ENCODE peak calls at places on chromosomes 6 and 20, in four cellular contexts. M is WTC11, G is K562, S is HepG2. P is an unnamed sample.
A peak's percentile ranks its signal among the peaks of the same experiment; 100 is the strongest.

GRCh38 chr6:163427498-163428254 is 13.2 kb downstream of the QKI start:
- DNase-seq in S (peak; percentile 61), G (peak; percentile 59), M (no peak), P (no peak)

GRCh38 chr20:18377896-18378481 is 88.8 kb downstream of the DZANK1 start:
- DNase-seq in G (no peak), M (no peak), S (no peak), P (no peak)

GRCh38 chr20:5526516-5526915 is 209.8 kb upstream of the PROKR2 start:
- DNase-seq in G (no peak), M (no peak), S (no peak), P (no peak)

GRCh38 chr20:58717278-58718091 is 24.9 kb downstream of the NPEPL1 start:
- DNase-seq in M (peak; percentile 10), G (peak; percentile 14), S (no peak), P (no peak)

GRCh38 chr20:24039196-24039595 is 50.6 kb upstream of the GGTLC1 start:
- DNase-seq in S (no peak), G (no peak), M (no peak), P (no peak)

GRCh38 chr6:107789361-107789760 is 34.8 kb downstream of the SCML4 start:
- DNase-seq in S (no peak), G (no peak), M (no peak), P (no peak)

GRCh38 chr6:45421700-45422540 is 44.2 kb upstream of the SUPT3H start:
- DNase-seq in G (peak; percentile 62), S (peak; percentile 16), M (peak; percentile 45), P (no peak)

GRCh38 chr6:168102093-168102985 is 23.3 kb upstream of the FRMD1 start:
- DNase-seq in G (no peak), S (no peak), M (no peak), P (no peak)

GRCh38 chr6:19382676-19383075 is 454.5 kb upstream of the ID4 start:
- DNase-seq in S (no peak), M (no peak), G (no peak), P (no peak)

GRCh38 chr6:111428803-111429202 is 54.2 kb downstream of the REV3L start:
- DNase-seq in G (no peak), S (no peak), M (no peak), P (no peak)

GRCh38 chr6:27247133-27247836 is at the start of gene PRSS16:
- DNase-seq in G (peak; percentile 84), S (no peak), M (no peak), P (no peak)

GRCh38 chr6:25122001-25122400 is 157.2 kb upstream of the CARMIL1 start:
- DNase-seq in G (no peak), M (no peak), S (no peak), P (no peak)

GRCh38 chr6:152462716-152463115 is 174.4 kb downstream of the SYNE1 start:
- DNase-seq in M (no peak), S (no peak), G (no peak), P (no peak)

GRCh38 chr20:52379723-52380336 is 188.3 kb upstream of the ZFP64 start:
- DNase-seq in S (peak; percentile 15), M (peak; percentile 57), G (peak; percentile 27), P (no peak)

GRCh38 chr20:38724603-38725457 is 544 bp downstream of the SLC32A1 start:
- DNase-seq in M (peak; percentile 77), S (no peak), G (no peak), P (no peak)

GRCh38 chr6:159107451-159108260 is 61.5 kb upstream of the FNDC1 start:
- DNase-seq in S (no peak), M (no peak), G (no peak), P (no peak)

GRCh38 chr6:24004062-24004461 is 122.0 kb upstream of the NRSN1 start:
- DNase-seq in G (no peak), S (no peak), M (no peak), P (no peak)
- TF ChIP-seq SP1 in G (no peak), S (no peak), M (no peak), P (no peak)

GRCh38 chr20:45933231-45934045 is 1.0 kb upstream of the PCIF1 start:
- DNase-seq in G (peak; percentile 87), S (peak; percentile 95), M (peak; percentile 86), P (peak; percentile 38)

GRCh38 chr20:45937765-45938164 is 3.3 kb downstream of the PCIF1 start:
- DNase-seq in G (no peak), M (no peak), S (no peak), P (no peak)

GRCh38 chr20:45934587-45935415 is at the start of gene PCIF1:
- DNase-seq in S (peak; percentile 98), G (peak; percentile 99), M (peak; percentile 98), P (peak; percentile 93)

GRCh38 chr20:45935416-45936046 is 1.0 kb downstream of the PCIF1 start:
- DNase-seq in S (no peak), M (no peak), G (no peak), P (no peak)

DNA sequence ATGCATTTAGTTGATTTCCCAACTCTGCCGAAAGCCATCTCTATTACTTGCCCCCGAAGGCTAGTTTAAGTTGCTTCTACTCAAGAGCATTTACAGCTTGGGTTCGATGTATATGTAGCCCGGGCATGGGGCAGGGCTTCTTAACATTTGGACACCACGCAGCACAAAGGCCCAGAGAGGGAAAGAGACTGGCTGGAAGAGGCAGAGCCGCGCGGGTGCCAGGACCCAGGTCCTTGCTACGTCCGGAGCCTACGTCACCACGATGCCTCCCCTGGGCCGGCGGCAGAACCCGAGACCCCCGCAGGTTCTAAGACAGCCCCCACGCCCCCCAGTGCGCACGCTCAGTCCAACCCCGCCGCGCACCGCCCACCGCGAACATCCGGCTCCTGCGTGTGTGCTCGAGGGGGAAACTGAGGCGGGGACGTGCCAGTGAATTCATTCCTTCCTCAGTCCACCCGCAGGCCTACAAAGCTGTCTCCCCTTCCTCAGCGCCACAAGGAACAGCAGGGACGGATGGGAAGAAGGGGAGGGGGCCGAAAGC is 367 bp upstream of the PCIF1 start:
- DNase-seq in G (peak; percentile 53), S (no peak), M (peak; percentile 63), P (no peak)
- TF ChIP-seq ATF2 in G (no peak), S (no peak), M (no peak), P (no peak)

DNA sequence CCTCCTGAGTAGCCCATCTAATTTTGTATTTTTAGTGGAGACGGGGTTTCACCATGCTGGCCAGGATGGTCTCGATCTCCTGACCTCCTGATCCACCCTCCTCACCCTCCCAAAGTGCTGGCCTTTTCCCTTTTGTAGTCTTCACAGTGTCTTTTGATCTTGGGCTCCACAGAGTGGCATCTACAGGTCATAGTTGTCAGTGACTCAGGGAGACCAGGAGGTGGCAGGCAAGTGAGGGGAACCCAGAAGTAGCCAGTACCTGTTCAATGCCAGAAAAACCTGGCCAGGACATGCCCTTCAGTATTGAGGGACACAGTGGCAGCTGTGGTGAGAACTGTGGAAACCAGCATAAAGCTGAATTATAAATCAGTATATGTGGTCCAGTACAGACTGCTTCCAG is 19.6 kb downstream of the RPP21 start:
- DNase-seq in S (peak; percentile 17), M (peak; percentile 23), G (no peak), P (no peak)
- TF ChIP-seq CREM in S (no peak), M (no peak), G (no peak), P (no peak)

GRCh38 chr6:1297746-1298145 is 14.2 kb upstream of the FOXQ1 start:
- DNase-seq in S (no peak), M (no peak), G (no peak), P (no peak)
- TF ChIP-seq SP1 in S (no peak), M (no peak), G (no peak), P (no peak)

GRCh38 chr20:54711061-54711460 is 235.7 kb downstream of the DOK5 start:
- DNase-seq in G (no peak), M (no peak), S (no peak), P (no peak)

GRCh38 chr20:54714817-54715216 is 239.4 kb downstream of the DOK5 start:
- DNase-seq in G (no peak), M (no peak), S (no peak), P (no peak)

GRCh38 chr20:54716790-54717189 is 241.4 kb downstream of the DOK5 start:
- DNase-seq in M (no peak), G (no peak), S (no peak), P (no peak)

GRCh38 chr20:54716169-54716747 is 240.9 kb downstream of the DOK5 start:
- DNase-seq in S (no peak), M (no peak), G (no peak), P (no peak)

GRCh38 chr20:54713727-54714126 is 238.3 kb downstream of the DOK5 start:
- DNase-seq in G (no peak), S (no peak), M (no peak), P (no peak)
- TF ChIP-seq ATF2 in G (no peak), S (no peak), M (no peak), P (no peak)

DNA sequence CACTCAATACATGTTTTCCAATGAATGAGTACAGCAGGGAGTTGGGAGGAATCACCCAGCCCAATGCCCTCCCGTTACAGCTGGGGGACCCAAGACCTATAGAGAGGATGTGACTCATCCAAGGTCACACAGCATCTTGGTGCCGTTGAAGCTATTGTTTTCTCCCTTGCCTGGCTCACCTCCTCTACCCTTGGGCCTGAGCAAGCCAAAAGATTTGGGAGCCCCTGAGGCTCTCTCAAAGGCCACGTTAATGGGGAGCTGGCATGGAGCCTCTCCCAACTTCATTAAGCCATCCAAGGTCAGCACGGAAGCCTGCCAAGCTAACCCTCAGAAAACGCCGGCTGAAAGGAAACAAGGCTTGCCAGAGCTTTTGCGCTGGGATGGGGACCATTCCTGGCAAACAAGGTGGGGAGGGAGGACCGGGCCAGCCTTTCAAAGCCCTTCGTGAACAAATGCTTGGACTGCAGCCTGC is 30.4 kb downstream of the KCNB1 start:
- DNase-seq in M (no peak), S (no peak), G (no peak), P (no peak)
- TF ChIP-seq CREM in M (no peak), S (no peak), G (no peak), P (no peak)

GRCh38 chr6:43629505-43630300 is 639 bp upstream of the GTPBP2 start:
- DNase-seq in G (peak; percentile 99), S (peak; percentile 98), M (peak; percentile 94), P (peak; percentile 96)

GRCh38 chr6:43636312-43636667 is 650 bp downstream of the MAD2L1BP start:
- DNase-seq in G (peak; percentile 43), S (no peak), M (no peak), P (no peak)

GRCh38 chr6:43630980-43631619 is 2.0 kb upstream of the GTPBP2 start:
- DNase-seq in M (no peak), G (peak; percentile 98), S (no peak), P (no peak)

GRCh38 chr6:43635387-43636311 is at the start of gene MAD2L1BP:
- DNase-seq in S (peak; percentile 81), M (peak; percentile 75), G (peak; percentile 96), P (peak; percentile 33)

GRCh38 chr6:43634702-43635303 is 837 bp upstream of the MAD2L1BP start:
- DNase-seq in S (no peak), G (no peak), M (no peak), P (no peak)
- TF ChIP-seq SP1 in S (no peak), G (no peak), M (no peak), P (no peak)

GRCh38 chr20:1264727-1265126 is 1.4 kb upstream of the SNPH start:
- DNase-seq in M (no peak), G (peak; percentile 20), S (no peak), P (no peak)
- TF ChIP-seq ATF2 in M (no peak), G (no peak), S (no peak), P (no peak)

P was measured in GM12878.